ENCODE peak calls at places on chromosomes 6 and 20, in four cellular contexts. U, C, Y and D are unnamed samples.

GRCh38 chr20:32332614-32333013 is 25.5 kb upstream of the ASXL1 start:
- DNase-seq in Y (no peak), C (no peak), U (peak), D (no peak)

GRCh38 chr20:35673884-35674283 is 9.2 kb upstream of the CPNE1 start:
- DNase-seq in Y (peak), U (no peak), C (no peak), D (no peak)

GRCh38 chr6:6696867-6697531 is 108.5 kb downstream of the LY86 start:
- DNase-seq in C (peak), U (peak), Y (peak), D (peak)

GRCh38 chr6:160431231-160431630 is 83.1 kb downstream of the SLC22A3 start:
- DNase-seq in U (peak), Y (peak), C (no peak), D (no peak)

GRCh38 chr6:1322206-1322605 is 10.3 kb downstream of the FOXQ1 start:
- DNase-seq in U (no peak), Y (no peak), C (no peak), D (no peak)

GRCh38 chr20:9280654-9281053 is 211.8 kb downstream of the PLCB4 start:
- DNase-seq in C (no peak), U (peak), Y (no peak), D (no peak)

GRCh38 chr6:156827382-156827781 is 50.2 kb downstream of the ARID1B start:
- DNase-seq in U (no peak), Y (peak), C (no peak), D (no peak)

GRCh38 chr6:6749791-6750434 is 161.4 kb downstream of the LY86 start:
- DNase-seq in U (peak), Y (peak), C (no peak), D (peak)

GRCh38 chr6:119541132-119541905 is 191.8 kb upstream of the MAN1A1 start:
- DNase-seq in Y (no peak), C (no peak), U (peak), D (no peak)

GRCh38 chr20:59526242-59527225 is 77.8 kb upstream of the PHACTR3 start:
- DNase-seq in C (no peak), Y (no peak), U (no peak), D (no peak)

GRCh38 chr6:140462495-140463311 is 1088.3 kb upstream of the CITED2 start:
- DNase-seq in C (no peak), Y (no peak), U (peak), D (no peak)

GRCh38 chr20:11350126-11351005 is 567.3 kb upstream of the BTBD3 start:
- DNase-seq in Y (no peak), U (peak), C (no peak), D (no peak)

GRCh38 chr6:106444777-106445507 is 84.4 kb downstream of the CRYBG1 start:
- DNase-seq in Y (no peak), U (peak), C (no peak), D (peak)

GRCh38 chr6:72746276-72746675 is 124.4 kb downstream of the KCNQ5 start:
- DNase-seq in C (no peak), U (peak), Y (no peak), D (no peak)

GRCh38 chr6:41705329-41705995 is 29.9 kb downstream of the TFEB start:
- DNase-seq in U (no peak), C (peak), Y (no peak), D (no peak)
- TF ChIP-seq POLR2A in U (no peak), C (no peak), Y (no peak), D (no peak)

GRCh38 chr20:57440678-57441509 is 49.7 kb downstream of the RBM38 start:
- DNase-seq in Y (peak), U (peak), C (peak), D (no peak)
- TF ChIP-seq POLR2A in Y (no peak), U (no peak), C (no peak), D (no peak)

DNA sequence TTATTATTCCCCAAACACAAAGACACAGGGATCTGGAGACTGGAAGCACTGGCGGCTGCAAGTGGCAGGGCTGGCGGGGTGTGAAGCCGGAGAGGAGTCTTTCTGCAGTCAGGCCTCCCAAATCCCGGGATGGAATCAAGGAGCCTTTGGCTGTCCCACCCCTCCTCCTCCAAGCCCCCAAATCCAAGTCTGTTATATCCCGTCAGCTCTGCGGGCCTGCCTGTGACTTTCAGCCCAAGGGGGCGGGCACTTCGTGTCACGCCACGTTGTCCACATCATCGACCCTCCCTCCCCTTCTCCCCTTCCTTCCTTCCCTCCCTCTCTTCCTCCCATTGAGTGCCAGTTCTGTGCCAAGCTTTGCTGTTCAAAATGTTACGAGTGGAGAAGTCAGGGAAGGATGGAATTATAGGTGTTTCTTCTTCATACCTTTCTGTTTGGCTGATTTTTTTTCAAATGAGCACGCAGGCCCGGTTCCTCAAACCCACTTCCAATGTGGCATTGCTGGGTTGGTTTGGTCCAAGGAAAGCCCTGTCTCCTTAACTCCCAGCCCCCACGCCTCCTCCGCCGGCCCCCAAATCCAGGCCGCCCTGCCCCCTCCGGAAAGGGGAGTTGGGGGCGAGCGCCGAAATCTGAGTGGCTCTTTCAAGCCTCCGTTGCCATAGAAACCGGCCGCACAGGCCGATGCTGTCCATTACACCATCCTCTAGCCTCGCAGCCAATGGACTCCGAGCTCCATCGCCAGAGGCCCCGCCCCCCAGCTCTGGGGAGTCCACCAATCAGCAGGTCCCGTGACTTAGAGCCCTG is 12.7 kb downstream of the ZCCHC3 start:
- DNase-seq in C (peak), Y (peak), U (peak), D (peak)
- TF ChIP-seq POLR2A in C (no peak), Y (no peak), U (peak), D (no peak)

GRCh38 chr6:18976966-18977365 is 589.8 kb downstream of the RNF144B start:
- DNase-seq in C (no peak), U (no peak), Y (no peak), D (no peak)

GRCh38 chr6:18978330-18979128 is 591.4 kb downstream of the RNF144B start:
- DNase-seq in C (no peak), Y (no peak), U (no peak), D (no peak)

GRCh38 chr6:18976091-18976490 is 588.9 kb downstream of the RNF144B start:
- DNase-seq in Y (no peak), C (no peak), U (no peak), D (no peak)
- TF ChIP-seq POLR2A in Y (no peak), C (no peak), U (no peak), D (no peak)

DNA sequence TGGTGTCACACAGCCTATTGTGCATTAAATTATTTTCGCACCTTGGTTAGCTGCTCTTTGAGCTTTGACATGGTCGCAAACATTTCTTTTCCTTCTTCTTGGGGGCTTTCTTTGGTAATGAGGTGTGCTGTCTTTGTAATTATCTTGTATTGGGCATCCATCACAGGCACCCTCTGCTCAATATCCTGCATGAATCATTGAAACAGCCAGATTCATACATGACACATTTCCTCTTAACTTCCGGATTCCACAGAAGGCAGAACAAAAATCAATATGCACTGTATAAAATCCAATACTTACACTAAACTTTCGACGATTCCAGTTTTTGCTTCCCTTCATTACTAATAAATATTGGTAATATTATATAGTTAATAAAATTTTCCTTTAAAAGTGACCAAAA is 175.6 kb downstream of the SYNE1 start:
- DNase-seq in Y (no peak), C (no peak), U (peak), D (no peak)
- TF ChIP-seq POLR2A in Y (no peak), C (no peak), U (no peak), D (no peak)

DNA sequence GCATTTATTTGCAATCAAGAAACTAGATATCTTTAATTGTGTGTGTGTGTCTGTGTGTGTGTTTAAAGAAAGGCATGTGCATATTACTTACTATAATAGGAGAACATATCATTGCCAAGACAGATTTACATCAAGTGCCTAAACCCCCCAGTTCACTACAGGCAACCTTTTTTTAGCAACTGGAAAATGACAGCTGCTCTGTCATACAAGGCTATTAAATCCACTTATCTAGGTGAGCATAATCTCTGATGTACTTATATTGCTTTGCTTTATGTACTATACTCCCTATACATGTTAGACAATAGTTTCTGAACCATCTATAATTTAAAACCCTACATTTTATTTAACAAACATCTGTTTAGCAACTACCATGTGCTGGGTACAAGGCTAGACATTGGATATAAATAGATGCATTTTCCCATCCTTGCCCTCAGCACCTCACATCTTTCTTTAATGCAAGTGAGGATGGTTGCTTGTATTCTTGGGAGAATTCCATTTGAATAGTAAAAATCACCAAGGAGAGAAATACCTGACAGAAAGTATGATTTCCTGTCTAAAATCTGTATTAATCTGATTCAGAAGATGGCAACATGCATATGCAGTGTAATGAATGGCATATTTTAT is 398.3 kb downstream of the LAMA2 start:
- DNase-seq in Y (no peak), U (no peak), C (no peak), D (no peak)
- TF ChIP-seq POLR2A in Y (no peak), U (no peak), C (no peak), D (no peak)